ENCODE peak calls at places on chromosomes 11 and 22, in six cellular contexts. D, Z, M, Q, O and N are unnamed samples.

GRCh38 chr11:95156133-95156731 is 66.6 kb downstream of the ENDOD1 start:
- DNase-seq in D (no peak), Z (no peak), M (no peak), Q (no peak), O (no peak), N (no peak)

GRCh38 chr11:87298155-87298554 is 260.4 kb downstream of the TMEM135 start:
- DNase-seq in D (no peak), Z (no peak), M (no peak), Q (no peak), O (no peak), N (no peak)

GRCh38 chr11:57320719-57321387 is 3.9 kb downstream of the TNKS1BP1 start:
- DNase-seq in D (no peak), Z (peak; percentile 64), M (no peak), Q (no peak), O (no peak), N (no peak)

GRCh38 chr22:46076651-46077339 is 73.5 kb upstream of the PPARA start:
- DNase-seq in D (peak; percentile 59), Z (no peak), M (peak; percentile 46), Q (no peak), O (peak; percentile 58), N (no peak)

GRCh38 chr22:49692499-49693225 is 135.0 kb downstream of the BRD1 start:
- DNase-seq in D (no peak), Z (no peak), M (no peak), Q (no peak), O (no peak), N (no peak)

GRCh38 chr11:47477323-47477722 is 28.4 kb upstream of the RAPSN start:
- DNase-seq in D (peak; percentile 50), Z (no peak), M (no peak), Q (no peak), O (no peak), N (no peak)

GRCh38 chr22:19178659-19179471 is at the start of gene SLC25A1:
- DNase-seq in D (peak; percentile 85), Z (peak; percentile 94), M (peak; percentile 93), Q (peak; percentile 75), O (peak; percentile 93), N (peak; percentile 88)

GRCh38 chr11:96448225-96448624 is 58.4 kb downstream of the JRKL start:
- DNase-seq in D (no peak), Z (no peak), M (no peak), Q (no peak), O (no peak), N (no peak)

GRCh38 chr22:17980638-17981051 is 43.7 kb downstream of the MICAL3 start:
- DNase-seq in D (peak; percentile 30), Z (no peak), M (no peak), Q (peak; percentile 56), O (peak; percentile 32), N (peak; percentile 75)

GRCh38 chr11:12503886-12504285 is 126.5 kb downstream of the PARVA start:
- DNase-seq in D (no peak), Z (no peak), M (no peak), Q (no peak), O (no peak), N (no peak)

GRCh38 chr11:62443390-62444201 is 24.8 kb downstream of the SCGB1A1 start:
- DNase-seq in D (peak; percentile 62), Z (peak; percentile 38), M (no peak), Q (no peak), O (peak; percentile 70), N (no peak)

GRCh38 chr11:65615950-65616574 is 486 bp downstream of the PCNX3 start:
- DNase-seq in D (no peak), Z (no peak), M (no peak), Q (no peak), O (peak; percentile 75), N (peak; percentile 78)

GRCh38 chr22:42203609-42204008 is 66.8 kb downstream of the TCF20 start:
- DNase-seq in D (no peak), Z (no peak), M (no peak), Q (no peak), O (no peak), N (no peak)

GRCh38 chr11:14673824-14674432 is 30.3 kb downstream of the PDE3B start:
- DNase-seq in D (no peak), Z (no peak), M (no peak), Q (no peak), O (no peak), N (peak; percentile 5)

GRCh38 chr22:40979198-40979597 is 28.0 kb downstream of the RBX1 start:
- DNase-seq in D (no peak), Z (no peak), M (no peak), Q (no peak), O (no peak), N (no peak)

GRCh38 chr11:9973921-9974320 is 310.0 kb downstream of the SWAP70 start:
- DNase-seq in D (no peak), Z (no peak), M (no peak), Q (no peak), O (no peak), N (no peak)

GRCh38 chr11:9969068-9969467 is 305.2 kb downstream of the SWAP70 start:
- DNase-seq in D (no peak), Z (no peak), M (no peak), Q (no peak), O (no peak), N (no peak)

GRCh38 chr11:9971894-9972293 is 308.0 kb downstream of the SWAP70 start:
- DNase-seq in D (no peak), Z (no peak), M (no peak), Q (no peak), O (no peak), N (no peak)

GRCh38 chr11:9974375-9974774 is 310.5 kb downstream of the SWAP70 start:
- DNase-seq in D (no peak), Z (no peak), M (no peak), Q (no peak), O (no peak), N (no peak)

DNA sequence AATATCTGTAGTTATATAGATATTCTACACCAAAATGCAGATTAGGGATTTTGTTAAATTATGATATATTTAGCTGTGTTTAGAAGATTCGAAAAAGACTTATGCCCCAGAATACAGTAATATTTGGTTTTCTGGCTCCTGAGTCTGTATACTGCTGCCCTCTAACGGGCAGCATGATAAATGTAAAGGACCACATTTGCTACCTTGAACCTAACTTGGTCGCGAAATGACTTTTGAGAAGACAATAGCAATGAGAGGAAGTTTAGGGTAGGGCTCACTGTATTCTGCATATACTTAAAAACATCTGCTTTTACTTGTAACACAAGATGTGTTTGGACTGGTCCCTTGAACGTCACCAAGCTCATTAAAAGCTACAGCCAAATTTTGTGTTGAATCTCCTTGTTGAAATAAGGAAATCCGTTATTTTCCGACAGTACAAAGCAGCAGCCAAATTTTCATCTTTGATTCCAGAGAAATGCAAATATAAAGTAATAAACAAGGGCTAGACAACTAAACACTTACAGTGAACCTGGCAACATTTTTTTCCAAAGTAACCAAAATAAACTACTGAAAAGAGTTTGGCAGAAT is 309.1 kb downstream of the SWAP70 start:
- DNase-seq in D (peak; percentile 85), Z (peak; percentile 58), M (no peak), Q (no peak), O (no peak), N (peak; percentile 74)
- TF ChIP-seq CTCF in D (peak; percentile 76), Z (peak; percentile 24), M (peak; percentile 53), Q (peak; percentile 53), O (peak; percentile 72), N (peak; percentile 64)

GRCh38 chr11:3197044-3197715 is 21.4 kb downstream of the MRGPRG start:
- DNase-seq in D (no peak), Z (no peak), M (no peak), Q (no peak), O (no peak), N (no peak)

GRCh38 chr11:3194016-3194816 is 24.4 kb downstream of the MRGPRG start:
- DNase-seq in D (no peak), Z (no peak), M (no peak), Q (no peak), O (no peak), N (no peak)

GRCh38 chr11:3195251-3196160 is 23.1 kb downstream of the MRGPRG start:
- DNase-seq in D (peak; percentile 31), Z (no peak), M (no peak), Q (no peak), O (no peak), N (peak; percentile 57)

GRCh38 chr11:3197878-3198528 is 20.6 kb downstream of the MRGPRG start:
- DNase-seq in D (no peak), Z (no peak), M (no peak), Q (no peak), O (no peak), N (no peak)

DNA sequence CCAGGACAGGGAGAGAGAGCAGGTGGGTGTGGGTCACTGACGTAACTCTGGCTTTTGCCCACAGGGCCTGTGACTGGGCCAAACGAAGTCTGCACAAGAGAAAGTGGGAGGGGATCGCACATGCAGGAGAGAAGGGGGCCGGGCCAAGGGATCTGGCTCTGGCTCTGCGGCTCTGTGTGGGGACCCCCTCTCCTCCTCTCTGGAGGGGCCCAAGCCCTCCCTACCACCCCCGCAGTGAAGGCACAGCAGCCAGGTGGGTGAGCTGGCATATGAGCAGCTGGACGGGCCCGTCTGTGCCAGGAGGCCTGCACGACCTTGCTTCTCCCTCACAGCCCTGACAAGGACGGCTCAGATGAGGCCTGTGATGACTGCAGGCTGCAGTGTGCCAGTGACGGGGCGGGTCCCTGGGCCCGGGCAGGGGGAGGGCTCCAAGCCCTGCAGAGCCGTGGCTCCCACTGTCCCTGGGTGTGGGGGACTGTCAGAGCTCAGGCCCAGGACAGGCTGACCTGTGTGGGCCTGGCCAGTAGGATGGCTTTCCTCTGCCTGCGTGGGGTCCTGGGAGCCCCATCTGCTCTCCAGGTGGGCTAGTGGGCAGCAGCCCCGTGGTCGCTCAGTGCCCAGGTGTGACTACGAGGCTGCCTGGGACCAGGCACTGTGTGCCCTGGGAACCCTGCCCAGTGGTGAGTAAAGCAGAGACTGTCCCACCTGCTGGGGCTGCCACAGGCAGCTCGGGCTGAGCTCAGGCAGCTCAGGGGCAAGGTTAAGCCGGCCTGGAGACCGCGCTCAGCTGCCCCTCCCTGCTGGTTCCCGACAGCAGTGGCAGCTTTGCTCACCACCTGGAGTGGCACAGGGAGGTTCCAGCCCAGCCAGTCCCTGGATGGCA is 22.2 kb downstream of the MRGPRG start:
- DNase-seq in D (no peak), Z (no peak), M (no peak), Q (no peak), O (no peak), N (no peak)
- TF ChIP-seq CTCF in D (no peak), Z (no peak), M (no peak), Q (no peak), O (no peak), N (no peak)

GRCh38 chr11:74443071-74443864 is 24.1 kb downstream of the KCNE3 start:
- DNase-seq in D (peak; percentile 41), Z (peak; percentile 89), M (no peak), Q (no peak), O (no peak), N (no peak)
- TF ChIP-seq CTCF in D (peak; percentile 19), Z (no peak), M (no peak), Q (no peak), O (peak; percentile 22), N (no peak)

DNA sequence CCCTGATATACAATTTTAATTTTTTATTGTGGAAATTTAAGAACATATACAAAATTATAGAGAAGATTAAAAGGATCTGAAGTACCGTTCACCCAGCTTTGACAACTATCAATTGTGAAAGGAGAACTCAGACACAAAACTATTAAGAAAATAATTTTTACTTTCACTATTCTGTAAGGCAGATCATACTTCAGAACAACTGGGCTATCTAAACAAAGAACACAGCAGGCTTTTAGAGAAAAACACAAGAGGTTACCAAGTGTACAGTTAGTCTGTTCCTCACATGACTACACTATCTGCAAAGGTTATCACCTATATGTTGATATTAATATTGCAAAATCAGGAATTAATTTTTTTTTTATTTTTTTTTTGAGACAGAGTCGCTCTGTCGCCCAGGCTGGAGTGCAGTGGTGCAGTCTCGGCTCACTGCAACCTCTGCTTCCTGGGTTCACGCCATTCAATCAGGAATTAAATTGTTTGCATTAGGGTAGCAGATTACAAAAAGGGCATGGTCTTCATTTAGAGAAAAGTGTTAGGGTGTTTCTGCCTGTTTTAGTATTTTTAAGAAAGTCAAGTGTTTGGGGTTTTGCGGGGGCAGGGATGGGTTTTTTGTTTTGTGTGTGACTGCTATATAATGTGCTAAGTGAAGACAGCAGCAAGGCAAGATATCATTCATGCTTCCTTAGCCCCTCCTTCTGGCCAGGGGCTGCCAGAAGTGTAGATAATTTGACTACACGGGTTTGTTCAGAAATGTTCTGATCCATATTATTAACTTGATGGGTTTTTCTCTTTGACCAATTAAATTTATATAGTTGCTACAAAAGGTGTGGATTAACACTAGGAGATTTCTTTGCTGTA is 27.6 kb upstream of the SIK2 start:
- DNase-seq in D (no peak), Z (no peak), M (no peak), Q (no peak), O (no peak), N (no peak)
- TF ChIP-seq CTCF in D (no peak), Z (no peak), M (no peak), Q (no peak), O (no peak), N (no peak)